ENCODE peak calls at places on chromosomes 4 and X, in seven cellular contexts. One of them, this sample, is unnamed.
A peak's percentile ranks its signal among the peaks of the same experiment; 100 is the strongest.

GRCh38 chrX:154029439-154029838 is 9.7 kb upstream of the IRAK1 start:
- DNase-seq in A549: peak; percentile 21
- DNase-seq in stomach: no peak
- DNase-seq in tibial nerve: no peak
- DNase-seq in HepG2: no peak
- DNase-seq in suprapubic skin: no peak
- DNase-seq in H1: no peak
- DNase-seq in this sample: peak; percentile 37

GRCh38 chr4:3352918-3353594 is 60.2 kb downstream of the RGS12 start:
- DNase-seq in A549: no peak
- DNase-seq in stomach: no peak
- DNase-seq in tibial nerve: no peak
- DNase-seq in HepG2: no peak
- DNase-seq in suprapubic skin: no peak
- DNase-seq in H1: no peak
- DNase-seq in this sample: no peak

GRCh38 chrX:50996930-50997329 is 86.4 kb downstream of the BMP15 start:
- DNase-seq in A549: no peak
- DNase-seq in stomach: no peak
- DNase-seq in tibial nerve: no peak
- DNase-seq in HepG2: no peak
- DNase-seq in suprapubic skin: no peak
- DNase-seq in H1: no peak
- DNase-seq in this sample: no peak

GRCh38 chr4:10212400-10212799 is 95.8 kb upstream of the WDR1 start:
- DNase-seq in A549: no peak
- DNase-seq in stomach: no peak
- DNase-seq in tibial nerve: no peak
- DNase-seq in HepG2: no peak
- DNase-seq in suprapubic skin: no peak
- DNase-seq in H1: no peak
- DNase-seq in this sample: no peak

GRCh38 chr4:168585168-168586091 is 88.6 kb downstream of the PALLD start:
- DNase-seq in A549: peak; percentile 82
- DNase-seq in stomach: peak; percentile 77
- DNase-seq in tibial nerve: peak; percentile 71
- DNase-seq in HepG2: peak; percentile 20
- DNase-seq in suprapubic skin: peak; percentile 90
- DNase-seq in H1: peak; percentile 78
- DNase-seq in this sample: peak; percentile 77

GRCh38 chr4:6905501-6905900 is 4.1 kb upstream of the TBC1D14 start:
- DNase-seq in A549: no peak
- DNase-seq in stomach: peak; percentile 24
- DNase-seq in tibial nerve: no peak
- DNase-seq in HepG2: no peak
- DNase-seq in suprapubic skin: peak; percentile 41
- DNase-seq in H1: no peak
- DNase-seq in this sample: peak; percentile 2

GRCh38 chrX:12978205-12979010 is 3.5 kb downstream of the TMSB4X start:
- DNase-seq in A549: peak; percentile 81
- DNase-seq in stomach: peak; percentile 75
- DNase-seq in tibial nerve: no peak
- DNase-seq in HepG2: no peak
- DNase-seq in suprapubic skin: no peak
- DNase-seq in H1: no peak
- DNase-seq in this sample: peak; percentile 78

GRCh38 chr4:55609393-55609821 is 17.4 kb upstream of the PDCL2 start:
- DNase-seq in A549: no peak
- DNase-seq in stomach: no peak
- DNase-seq in tibial nerve: no peak
- DNase-seq in HepG2: no peak
- DNase-seq in suprapubic skin: no peak
- DNase-seq in H1: no peak
- DNase-seq in this sample: no peak

GRCh38 chr4:101014417-101014816 is 332.9 kb downstream of the PPP3CA start:
- DNase-seq in A549: no peak
- DNase-seq in stomach: no peak
- DNase-seq in tibial nerve: no peak
- DNase-seq in HepG2: no peak
- DNase-seq in suprapubic skin: no peak
- DNase-seq in H1: no peak
- DNase-seq in this sample: no peak

GRCh38 chrX:78321809-78322208 is 5.6 kb downstream of the CYSLTR1 start:
- DNase-seq in A549: no peak
- DNase-seq in stomach: peak; percentile 30
- DNase-seq in tibial nerve: no peak
- DNase-seq in HepG2: no peak
- DNase-seq in suprapubic skin: no peak
- DNase-seq in H1: no peak
- DNase-seq in this sample: peak; percentile 53

GRCh38 chr4:22593933-22594332 is 78.1 kb upstream of the ADGRA3 start:
- DNase-seq in A549: no peak
- DNase-seq in stomach: no peak
- DNase-seq in tibial nerve: no peak
- DNase-seq in HepG2: no peak
- DNase-seq in suprapubic skin: no peak
- DNase-seq in H1: no peak
- DNase-seq in this sample: no peak

GRCh38 chr4:89829470-89830138 is 7.4 kb downstream of the SNCA start:
- DNase-seq in A549: no peak
- DNase-seq in stomach: no peak
- DNase-seq in tibial nerve: no peak
- DNase-seq in HepG2: peak; percentile 20
- DNase-seq in suprapubic skin: no peak
- DNase-seq in H1: no peak
- DNase-seq in this sample: peak; percentile 10

GRCh38 chr4:63583561-63583960 is 825.7 kb downstream of the TECRL start:
- DNase-seq in A549: no peak
- DNase-seq in stomach: no peak
- DNase-seq in tibial nerve: no peak
- DNase-seq in HepG2: no peak
- DNase-seq in suprapubic skin: no peak
- DNase-seq in H1: no peak
- DNase-seq in this sample: no peak

GRCh38 chrX:132622130-132622529 is 133.3 kb upstream of the MBNL3 start:
- DNase-seq in A549: no peak
- DNase-seq in stomach: no peak
- DNase-seq in tibial nerve: no peak
- DNase-seq in HepG2: no peak
- DNase-seq in suprapubic skin: no peak
- DNase-seq in H1: no peak
- DNase-seq in this sample: no peak

GRCh38 chr4:15031197-15031596 is 28.9 kb downstream of the CPEB2 start:
- DNase-seq in A549: no peak
- DNase-seq in stomach: no peak
- DNase-seq in tibial nerve: no peak
- DNase-seq in HepG2: no peak
- DNase-seq in suprapubic skin: no peak
- DNase-seq in H1: no peak
- DNase-seq in this sample: no peak

GRCh38 chr4:60757986-60758385 is 442.1 kb upstream of the ADGRL3 start:
- DNase-seq in A549: no peak
- DNase-seq in stomach: no peak
- DNase-seq in tibial nerve: no peak
- DNase-seq in HepG2: no peak
- DNase-seq in suprapubic skin: no peak
- DNase-seq in H1: no peak
- DNase-seq in this sample: no peak

GRCh38 chrX:107659768-107660167 is 31.5 kb downstream of the PRPS1 start:
- DNase-seq in A549: peak; percentile 47
- DNase-seq in stomach: no peak
- DNase-seq in tibial nerve: no peak
- DNase-seq in HepG2: peak; percentile 9
- DNase-seq in suprapubic skin: no peak
- DNase-seq in H1: no peak
- DNase-seq in this sample: no peak

GRCh38 chr4:8278421-8279287 is 9.1 kb downstream of the HTRA3 start:
- DNase-seq in A549: no peak
- DNase-seq in stomach: no peak
- DNase-seq in tibial nerve: no peak
- DNase-seq in HepG2: no peak
- DNase-seq in suprapubic skin: peak; percentile 78
- DNase-seq in H1: no peak
- DNase-seq in this sample: no peak

DNA sequence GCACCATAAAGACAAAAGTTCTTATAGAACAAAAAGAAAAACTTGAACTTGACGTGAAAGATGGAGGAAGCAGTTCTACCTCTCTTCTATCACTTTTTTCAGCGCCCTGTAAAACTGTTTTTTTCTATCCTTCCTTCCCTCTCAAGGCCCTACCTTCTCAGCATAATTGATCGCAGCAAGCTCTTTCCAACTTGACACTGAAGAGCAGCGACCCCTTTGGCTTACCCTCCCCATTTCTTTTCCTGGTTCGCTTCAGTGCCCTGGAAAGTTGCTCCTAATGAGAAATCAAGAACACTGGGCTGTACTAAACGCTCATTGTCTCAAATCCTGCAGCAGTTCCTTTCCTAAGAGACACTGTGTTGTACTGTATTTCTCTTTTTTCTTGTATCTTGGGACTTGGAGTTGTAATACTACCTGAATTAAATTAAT is 150.6 kb upstream of the SLC4A4 start:
- DNase-seq in A549: no peak
- DNase-seq in stomach: no peak
- DNase-seq in tibial nerve: no peak
- DNase-seq in HepG2: no peak
- DNase-seq in suprapubic skin: no peak
- DNase-seq in H1: no peak
- DNase-seq in this sample: no peak
- TF ChIP-seq EP300 in A549: no peak
- TF ChIP-seq EP300 in stomach: no peak
- TF ChIP-seq EP300 in tibial nerve: no peak
- TF ChIP-seq EP300 in HepG2: no peak
- TF ChIP-seq EP300 in suprapubic skin: no peak
- TF ChIP-seq EP300 in H1: no peak
- TF ChIP-seq EP300 in this sample: no peak

GRCh38 chr4:173527103-173527876 is 2.7 kb downstream of the HAND2 start:
- DNase-seq in A549: no peak
- DNase-seq in stomach: no peak
- DNase-seq in tibial nerve: no peak
- DNase-seq in HepG2: no peak
- DNase-seq in suprapubic skin: no peak
- DNase-seq in H1: peak; percentile 75
- DNase-seq in this sample: no peak

GRCh38 chr4:173526034-173526482 is 4.0 kb downstream of the HAND2 start:
- DNase-seq in A549: no peak
- DNase-seq in stomach: no peak
- DNase-seq in tibial nerve: no peak
- DNase-seq in HepG2: no peak
- DNase-seq in suprapubic skin: no peak
- DNase-seq in H1: no peak
- DNase-seq in this sample: no peak

GRCh38 chr4:173525118-173526033 is 4.7 kb downstream of the HAND2 start:
- DNase-seq in A549: no peak
- DNase-seq in stomach: no peak
- DNase-seq in tibial nerve: no peak
- DNase-seq in HepG2: no peak
- DNase-seq in suprapubic skin: no peak
- DNase-seq in H1: peak; percentile 71
- DNase-seq in this sample: no peak

GRCh38 chr4:173528378-173529321 is 1.4 kb downstream of the HAND2 start:
- DNase-seq in A549: no peak
- DNase-seq in stomach: no peak
- DNase-seq in tibial nerve: no peak
- DNase-seq in HepG2: no peak
- DNase-seq in suprapubic skin: no peak
- DNase-seq in H1: peak; percentile 80
- DNase-seq in this sample: no peak

GRCh38 chr4:173526724-173527102 is 3.3 kb downstream of the HAND2 start:
- DNase-seq in A549: no peak
- DNase-seq in stomach: no peak
- DNase-seq in tibial nerve: no peak
- DNase-seq in HepG2: no peak
- DNase-seq in suprapubic skin: no peak
- DNase-seq in H1: no peak
- DNase-seq in this sample: no peak
- H3K4me3 ChIP-seq in A549: no peak overlapping the region
- H3K4me3 ChIP-seq in stomach: peak overlapping the region; percentile 58
- H3K4me3 ChIP-seq in tibial nerve: no peak overlapping the region
- H3K4me3 ChIP-seq in HepG2: no peak overlapping the region
- H3K4me3 ChIP-seq in suprapubic skin: peak overlapping the region; percentile 55
- H3K4me3 ChIP-seq in H1: peak overlapping the region; percentile 50
- H3K4me3 ChIP-seq in this sample: peak overlapping the region; percentile 51

GRCh38 chrX:9495496-9495895 is 30.6 kb downstream of the TBL1X start:
- DNase-seq in A549: no peak
- DNase-seq in stomach: no peak
- DNase-seq in tibial nerve: no peak
- DNase-seq in HepG2: no peak
- DNase-seq in suprapubic skin: no peak
- DNase-seq in H1: no peak
- DNase-seq in this sample: no peak

GRCh38 chrX:9498236-9498635 is 33.4 kb downstream of the TBL1X start:
- DNase-seq in A549: no peak
- DNase-seq in stomach: no peak
- DNase-seq in tibial nerve: no peak
- DNase-seq in HepG2: no peak
- DNase-seq in suprapubic skin: no peak
- DNase-seq in H1: no peak
- DNase-seq in this sample: no peak

GRCh38 chrX:9492901-9493300 is 28.0 kb downstream of the TBL1X start:
- DNase-seq in A549: no peak
- DNase-seq in stomach: no peak
- DNase-seq in tibial nerve: no peak
- DNase-seq in HepG2: no peak
- DNase-seq in suprapubic skin: no peak
- DNase-seq in H1: no peak
- DNase-seq in this sample: no peak

GRCh38 chrX:9493936-9494335 is 29.1 kb downstream of the TBL1X start:
- DNase-seq in A549: no peak
- DNase-seq in stomach: no peak
- DNase-seq in tibial nerve: no peak
- DNase-seq in HepG2: no peak
- DNase-seq in suprapubic skin: no peak
- DNase-seq in H1: no peak
- DNase-seq in this sample: no peak

GRCh38 chrX:9494806-9495205 is 29.9 kb downstream of the TBL1X start:
- DNase-seq in A549: peak; percentile 12
- DNase-seq in stomach: no peak
- DNase-seq in tibial nerve: no peak
- DNase-seq in HepG2: no peak
- DNase-seq in suprapubic skin: no peak
- DNase-seq in H1: no peak
- DNase-seq in this sample: no peak
- TF ChIP-seq EP300 in A549: no peak
- TF ChIP-seq EP300 in stomach: no peak
- TF ChIP-seq EP300 in tibial nerve: no peak
- TF ChIP-seq EP300 in HepG2: no peak
- TF ChIP-seq EP300 in suprapubic skin: no peak
- TF ChIP-seq EP300 in H1: no peak
- TF ChIP-seq EP300 in this sample: peak; percentile 67

DNA sequence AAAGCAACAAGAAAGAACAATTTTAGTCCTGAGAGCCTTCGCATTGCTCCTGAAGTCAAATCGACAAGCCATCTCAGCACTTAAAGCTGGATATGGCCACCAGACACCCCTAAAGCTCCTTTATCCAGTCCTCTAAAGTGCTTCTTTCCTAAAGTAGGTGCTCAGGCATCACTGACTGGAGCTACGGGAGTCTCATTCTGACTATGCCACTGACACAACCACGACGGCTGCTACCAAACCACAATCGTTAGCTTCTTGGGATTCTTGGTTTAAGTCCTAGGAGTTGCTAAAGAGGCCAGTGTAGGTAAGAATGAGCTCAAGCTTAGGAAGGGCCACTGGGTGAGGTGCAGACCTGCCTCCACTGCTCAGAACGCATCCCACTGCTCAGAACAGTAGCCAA is 1.0 kb downstream of the SLC10A6 start:
- DNase-seq in A549: no peak
- DNase-seq in stomach: no peak
- DNase-seq in tibial nerve: no peak
- DNase-seq in HepG2: no peak
- DNase-seq in suprapubic skin: no peak
- DNase-seq in H1: no peak
- DNase-seq in this sample: no peak
- H3K4me3 ChIP-seq in A549: no peak overlapping the region
- H3K4me3 ChIP-seq in stomach: no peak overlapping the region
- H3K4me3 ChIP-seq in tibial nerve: peak overlapping the region; percentile 44
- H3K4me3 ChIP-seq in HepG2: no peak overlapping the region
- H3K4me3 ChIP-seq in suprapubic skin: peak overlapping the region; percentile 58
- H3K4me3 ChIP-seq in H1: no peak overlapping the region
- H3K4me3 ChIP-seq in this sample: no peak overlapping the region